ENCODE peak calls at places on chromosome 14, in ten cellular contexts. T is Peyer's patch, G is GM23248, E is PC-3, Z is transverse colon, P is HepG2, X is Karpas-422, J is IMR-90, O is A549, N is neuronal stem cell. M is an unnamed sample.

GRCh38 chr14:41739203-41739602 is 132.5 kb downstream of the LRFN5 start:
- DNase-seq in Z (no peak), N (no peak), P (no peak), O (no peak), T (no peak), G (no peak), E (no peak), J (no peak), X (no peak), M (no peak)

GRCh38 chr14:56501909-56502530 is 77.6 kb upstream of the TMEM260 start:
- DNase-seq in G (no peak), P (no peak), X (no peak), J (no peak), Z (no peak), T (no peak), N (no peak), E (no peak), O (no peak), M (no peak)

GRCh38 chr14:105487449-105487985 is 831 bp downstream of the CRIP1 start:
- DNase-seq in E (no peak), N (no peak), G (no peak), X (peak; percentile 85), J (no peak), P (no peak), T (peak; percentile 81), O (no peak), Z (peak; percentile 81), M (peak; percentile 95)

GRCh38 chr14:77032854-77033621 is 4.5 kb upstream of the IRF2BPL start:
- DNase-seq in P (peak; percentile 86), Z (peak; percentile 89), O (peak; percentile 94), J (peak; percentile 98), E (peak; percentile 100), N (peak; percentile 75), X (peak; percentile 93), G (peak; percentile 98), T (peak; percentile 85), M (peak; percentile 94)

GRCh38 chr14:44505588-44505987 is 1.5 kb downstream of the FSCB start:
- DNase-seq in G (no peak), O (no peak), T (no peak), P (no peak), E (no peak), Z (no peak), N (no peak), J (no peak), X (peak; percentile 79), M (no peak)

GRCh38 chr14:33959692-33960151 is 8.8 kb upstream of the EGLN3 start:
- DNase-seq in Z (no peak), O (no peak), G (no peak), X (no peak), E (no peak), J (no peak), T (no peak), N (no peak), P (no peak), M (no peak)

GRCh38 chr14:85165091-85165490 is 364.9 kb upstream of the FLRT2 start:
- DNase-seq in J (no peak), T (no peak), P (no peak), G (no peak), O (no peak), E (peak; percentile 5), Z (no peak), N (no peak), X (no peak), M (no peak)

GRCh38 chr14:100440758-100441203 is 117.6 kb downstream of the SLC25A47 start:
- DNase-seq in X (no peak), P (no peak), T (no peak), O (no peak), Z (no peak), N (no peak), E (no peak), J (peak; percentile 23), G (peak; percentile 13), M (no peak)

DNA sequence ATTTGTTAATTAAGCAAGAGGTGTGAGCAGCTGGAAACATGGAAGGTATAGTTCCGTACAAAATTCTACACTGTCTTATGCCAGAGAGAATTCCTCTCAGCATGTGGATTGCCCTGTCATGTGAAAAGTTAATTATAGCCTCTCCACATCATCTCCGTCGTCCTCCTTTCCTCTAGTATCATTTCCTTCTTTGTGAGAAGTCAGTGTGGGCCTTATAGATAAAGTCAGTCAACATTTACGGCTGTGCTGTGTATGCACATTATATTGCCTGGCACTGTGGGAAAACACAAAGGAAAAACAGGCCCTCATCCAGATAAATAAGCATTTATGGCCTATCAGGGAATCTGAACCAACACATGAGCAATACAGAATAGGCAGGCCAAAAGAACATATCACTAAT is 236.6 kb downstream of the SEC23A start:
- DNase-seq in G (no peak), Z (no peak), P (no peak), O (no peak), E (no peak), N (no peak), X (no peak), J (no peak), T (no peak), M (no peak)
- H3K27ac ChIP-seq in G (no peak overlapping the region), Z (no peak overlapping the region), P (no peak overlapping the region), O (no peak overlapping the region), E (no peak overlapping the region), N (no peak overlapping the region), X (no peak overlapping the region), J (no peak overlapping the region), T (no peak overlapping the region), M (no peak overlapping the region)

GRCh38 chr14:22884721-22885523 is 1.9 kb downstream of the REM2 start:
- DNase-seq in G (no peak), E (no peak), T (peak; percentile 51), O (no peak), P (no peak), J (no peak), N (no peak), Z (no peak), X (no peak), M (no peak)

GRCh38 chr14:22886500-22887259 is 3.7 kb downstream of the REM2 start:
- DNase-seq in G (peak; percentile 76), E (peak; percentile 74), O (peak; percentile 66), Z (peak; percentile 87), X (peak; percentile 94), P (no peak), J (peak; percentile 13), N (peak; percentile 82), T (peak; percentile 87), M (peak; percentile 94)

GRCh38 chr14:22887260-22887989 is 4.4 kb downstream of the REM2 start:
- DNase-seq in E (peak; percentile 95), O (peak; percentile 67), N (peak; percentile 76), Z (peak; percentile 78), P (no peak), J (peak; percentile 75), X (peak; percentile 90), G (peak; percentile 69), T (peak; percentile 60), M (no peak)

GRCh38 chr14:22887990-22888378 is 5.0 kb downstream of the REM2 start:
- DNase-seq in N (no peak), O (no peak), T (no peak), J (no peak), E (no peak), G (no peak), Z (peak; percentile 62), P (no peak), X (peak; percentile 93), M (peak; percentile 91)

DNA sequence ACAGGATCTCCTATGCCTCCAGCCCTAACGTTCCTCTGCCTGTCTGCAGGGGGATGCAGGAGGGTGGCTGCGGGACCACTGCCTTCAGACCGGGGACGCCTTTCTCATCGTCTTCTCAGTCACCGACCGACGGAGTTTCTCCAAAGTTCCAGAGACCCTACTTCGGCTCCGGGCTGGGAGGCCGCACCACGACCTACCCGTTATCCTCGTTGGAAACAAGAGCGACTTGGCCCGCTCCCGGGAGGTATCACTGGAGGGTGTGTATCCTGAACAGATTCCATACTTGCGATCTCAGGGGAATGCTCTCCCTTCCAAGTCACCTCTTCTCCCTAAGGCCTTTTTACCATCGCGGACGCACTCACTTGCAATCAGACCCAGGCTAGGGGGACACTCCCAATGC is 3.0 kb downstream of the REM2 start:
- DNase-seq in Z (no peak), G (no peak), T (no peak), E (no peak), J (no peak), N (no peak), X (no peak), P (no peak), O (no peak), M (peak; percentile 78)
- H3K4me3 ChIP-seq in Z (peak overlapping the region; percentile 56), G (no peak overlapping the region), T (peak overlapping the region; percentile 62), E (peak overlapping the region; percentile 68), J (no peak overlapping the region), N (peak overlapping the region; percentile 61), X (peak overlapping the region; percentile 65), P (no peak overlapping the region), O (peak overlapping the region; percentile 61), M (peak overlapping the region; percentile 53)

GRCh38 chr14:38257500-38257899 is 1.6 kb upstream of the CLEC14A start:
- DNase-seq in P (no peak), O (no peak), E (peak; percentile 25), Z (no peak), J (peak; percentile 45), G (peak; percentile 46), T (no peak), N (no peak), X (no peak), M (no peak)

GRCh38 chr14:38254565-38255407 is 1.1 kb downstream of the CLEC14A start:
- DNase-seq in G (peak; percentile 38), O (no peak), X (no peak), Z (no peak), E (no peak), N (no peak), T (peak; percentile 43), P (no peak), J (no peak), M (peak; percentile 72)

GRCh38 chr14:38256358-38256840 is 506 bp upstream of the CLEC14A start:
- DNase-seq in X (no peak), G (no peak), P (no peak), N (no peak), E (no peak), O (no peak), J (peak; percentile 54), T (no peak), Z (no peak), M (no peak)

GRCh38 chr14:38255408-38255672 is 553 bp downstream of the CLEC14A start:
- DNase-seq in E (no peak), N (no peak), Z (no peak), P (no peak), X (no peak), J (no peak), O (no peak), G (no peak), T (peak; percentile 45), M (peak; percentile 69)

GRCh38 chr14:38255673-38256357 is at the start of gene CLEC14A:
- DNase-seq in O (no peak), P (no peak), Z (no peak), J (no peak), N (no peak), G (peak; percentile 23), X (no peak), E (no peak), T (peak; percentile 54), M (peak; percentile 82)
- H3K27ac ChIP-seq in O (no peak within 1 kb of the TSS), P (no peak within 1 kb of the TSS), Z (peak within 1 kb of the TSS; percentile 58), J (peak within 1 kb of the TSS; percentile 65), N (no peak within 1 kb of the TSS), G (no peak within 1 kb of the TSS), X (no peak within 1 kb of the TSS), E (no peak within 1 kb of the TSS), T (peak within 1 kb of the TSS; percentile 8), M (peak within 1 kb of the TSS; percentile 92)

GRCh38 chr14:58813745-58814144 is 176.0 kb downstream of the DACT1 start:
- DNase-seq in J (no peak), X (no peak), T (no peak), P (peak; percentile 6), O (no peak), G (no peak), E (no peak), Z (no peak), N (no peak), M (no peak)

GRCh38 chr14:58815046-58815701 is 177.4 kb downstream of the DACT1 start:
- DNase-seq in X (no peak), Z (no peak), E (peak; percentile 40), O (no peak), P (no peak), G (peak; percentile 75), N (no peak), J (peak; percentile 50), T (no peak), M (no peak)

GRCh38 chr14:58809520-58809919 is 171.8 kb downstream of the DACT1 start:
- DNase-seq in O (no peak), X (no peak), N (no peak), P (no peak), Z (no peak), E (no peak), G (no peak), J (no peak), T (no peak), M (no peak)

GRCh38 chr14:58814476-58814875 is 176.7 kb downstream of the DACT1 start:
- DNase-seq in E (no peak), G (no peak), P (no peak), T (no peak), N (no peak), Z (no peak), O (no peak), J (no peak), X (no peak), M (no peak)

DNA sequence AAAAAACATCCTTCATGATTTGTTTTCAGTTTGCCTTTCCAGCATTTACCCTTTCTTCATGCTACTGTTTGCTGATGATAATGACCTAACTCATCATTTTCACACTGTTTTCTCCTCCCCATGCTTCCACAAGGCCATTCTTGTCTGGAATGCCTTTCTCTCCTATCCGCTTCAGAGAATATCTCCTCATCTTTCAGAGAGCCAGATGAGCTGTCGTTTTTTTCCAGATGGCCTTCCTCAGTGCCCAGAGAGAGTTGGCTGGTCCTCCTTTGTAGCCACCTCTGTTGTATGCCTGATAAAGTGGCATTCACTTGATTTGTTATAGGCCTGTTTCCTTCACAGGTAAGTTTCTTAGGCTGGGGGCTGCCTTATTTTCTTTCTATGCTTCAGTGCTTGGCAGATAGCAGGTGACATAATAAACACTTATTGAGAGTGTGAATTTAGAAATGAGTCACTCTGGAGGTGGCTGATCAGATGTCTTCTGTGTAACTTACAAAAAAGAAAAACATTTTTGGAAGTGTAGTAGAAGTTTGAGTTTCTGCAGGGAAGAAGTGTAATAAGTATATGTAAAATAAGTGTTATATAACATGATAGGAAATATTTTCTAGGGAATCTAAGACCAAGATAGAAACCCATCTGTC is 174.4 kb downstream of the DACT1 start:
- DNase-seq in P (no peak), O (no peak), X (no peak), G (no peak), E (no peak), T (no peak), N (no peak), Z (no peak), J (no peak), M (no peak)
- H3K4me3 ChIP-seq in P (no peak overlapping the region), O (no peak overlapping the region), X (no peak overlapping the region), G (no peak overlapping the region), E (no peak overlapping the region), T (no peak overlapping the region), N (no peak overlapping the region), Z (no peak overlapping the region), J (no peak overlapping the region), M (no peak overlapping the region)

M was measured in spleen.